ENCODE peak calls at places on chromosomes 16 and 17, in five cellular contexts. Z, S, X, Q and O are unnamed samples.
A peak's percentile ranks its signal among the peaks of the same experiment; 100 is the strongest.

GRCh38 chr16:82643936-82644630 is 17.3 kb downstream of the CDH13 start:
- DNase-seq in Z (no peak), X (no peak), S (no peak), Q (no peak), O (no peak)

GRCh38 chr17:79563237-79564013 is 47.4 kb downstream of the RBFOX3 start:
- DNase-seq in S (no peak), X (no peak), Q (no peak), Z (no peak), O (no peak)

GRCh38 chr17:64459284-64459747 is 10.4 kb downstream of the MILR1 start:
- DNase-seq in Q (peak; percentile 72), Z (no peak), X (no peak), S (no peak), O (no peak)

GRCh38 chr16:85003723-85004586 is 7.4 kb downstream of the ZDHHC7 start:
- DNase-seq in X (no peak), Z (no peak), S (no peak), Q (no peak), O (no peak)

GRCh38 chr17:63381101-63381729 is 64.9 kb downstream of the CYB561 start:
- DNase-seq in Z (no peak), X (no peak), Q (no peak), S (no peak), O (no peak)

GRCh38 chr17:64354396-64354795 is 36.3 kb downstream of the PECAM1 start:
- DNase-seq in X (no peak), Z (no peak), Q (no peak), S (no peak), O (no peak)

GRCh38 chr16:28544998-28545397 is 6.2 kb upstream of the NUPR1 start:
- DNase-seq in S (no peak), Z (no peak), Q (no peak), X (no peak), O (no peak)

GRCh38 chr17:27403480-27404005 is 52.7 kb upstream of the KSR1 start:
- DNase-seq in S (no peak), Q (no peak), Z (no peak), X (no peak), O (no peak)

GRCh38 chr17:17387461-17388362 is 84.5 kb downstream of the NT5M start:
- DNase-seq in X (no peak), S (no peak), Z (no peak), Q (no peak), O (no peak)

GRCh38 chr17:78677303-78678219 is 100.4 kb upstream of the DNAH17 start:
- DNase-seq in S (no peak), Z (no peak), Q (no peak), X (no peak), O (no peak)

GRCh38 chr17:58271532-58271931 is 9.2 kb downstream of the MPO start:
- DNase-seq in Z (no peak), S (no peak), Q (no peak), X (no peak), O (no peak)

GRCh38 chr16:70162041-70162451 is 11.5 kb upstream of the CLEC18C start:
- DNase-seq in X (no peak), Q (peak; percentile 91), S (no peak), Z (no peak), O (no peak)

GRCh38 chr17:41367426-41368075 is 2.1 kb downstream of the KRT33B start:
- DNase-seq in X (no peak), Z (no peak), S (no peak), Q (peak; percentile 83), O (no peak)

GRCh38 chr17:81907219-81908145 is 3.7 kb downstream of the PCYT2 start:
- DNase-seq in X (no peak), Q (no peak), Z (no peak), S (no peak), O (no peak)

GRCh38 chr17:6077746-6078145 is 7.6 kb downstream of the WSCD1 start:
- DNase-seq in Z (no peak), Q (no peak), S (no peak), X (no peak), O (no peak)

GRCh38 chr17:68141050-68141449 is 105.5 kb downstream of the KPNA2 start:
- DNase-seq in S (no peak), Z (no peak), Q (no peak), X (no peak), O (no peak)

GRCh38 chr17:17774009-17774881 is 62.5 kb downstream of the SREBF1 start:
- DNase-seq in Z (no peak), Q (no peak), S (no peak), X (no peak), O (no peak)

GRCh38 chr16:12664334-12664733 is 139.4 kb downstream of the CPPED1 start:
- DNase-seq in S (no peak), Z (no peak), Q (no peak), X (no peak), O (no peak)

GRCh38 chr16:85090166-85090565 is 22.1 kb downstream of the CIBAR2 start:
- DNase-seq in S (no peak), X (no peak), Q (no peak), Z (no peak), O (no peak)

GRCh38 chr17:40956401-40957254 is 10.1 kb downstream of the KRT39 start:
- DNase-seq in X (no peak), Q (peak; percentile 58), S (no peak), Z (no peak), O (no peak)